ENCODE peak calls at places on chromosomes 1 and 21, in four cellular contexts. T is mammary epithelial cell, M is fibroblast of lung, C is IMR-90. J is an unnamed sample.
A peak's percentile ranks its signal among the peaks of the same experiment; 100 is the strongest.

GRCh38 chr1:178644308-178645120 is 80.5 kb upstream of the RALGPS2 start:
- DNase-seq in T (no peak), M (peak; percentile 71), C (peak; percentile 59), J (no peak)

GRCh38 chr1:163528710-163529348 is 207.1 kb downstream of the NUF2 start:
- DNase-seq in M (peak; percentile 49), C (peak; percentile 15), T (peak; percentile 5), J (no peak)

GRCh38 chr1:3068400-3069361 is at the start of gene PRDM16:
- DNase-seq in C (peak; percentile 3), T (peak; percentile 11), M (peak; percentile 41), J (peak; percentile 74)

GRCh38 chr1:230368871-230369270 is 57.3 kb downstream of the PGBD5 start:
- DNase-seq in C (no peak), M (no peak), T (no peak), J (no peak)

GRCh38 chr1:201748331-201748730 is 80.6 kb upstream of the IPO9 start:
- DNase-seq in C (peak; percentile 97), M (peak; percentile 68), T (peak; percentile 64), J (no peak)

GRCh38 chr1:22618056-22618455 is 18.4 kb upstream of the C1QA start:
- DNase-seq in M (no peak), T (no peak), C (no peak), J (no peak)

GRCh38 chr21:45152265-45152746 is 77.9 kb downstream of the ADARB1 start:
- DNase-seq in T (no peak), M (no peak), C (no peak), J (no peak)

GRCh38 chr1:228978486-228979324 is 243.4 kb downstream of the RHOU start:
- DNase-seq in C (no peak), T (no peak), M (peak; percentile 60), J (peak; percentile 51)

GRCh38 chr1:1204998-1205768 is 1.2 kb downstream of the TNFRSF18 start:
- DNase-seq in C (no peak), T (no peak), M (no peak), J (no peak)

GRCh38 chr1:23444104-23444533 is 19.6 kb upstream of the TCEA3 start:
- DNase-seq in T (no peak), M (peak; percentile 94), C (peak; percentile 72), J (peak; percentile 91)

GRCh38 chr1:231557898-231558710 is 29.6 kb downstream of the TSNAX start:
- DNase-seq in T (no peak), C (peak; percentile 77), M (peak; percentile 53), J (no peak)

GRCh38 chr1:187384504-187384903 is 555.8 kb downstream of the PLA2G4A start:
- DNase-seq in M (no peak), T (no peak), C (no peak), J (no peak)

GRCh38 chr1:226711976-226712778 is 26.9 kb downstream of the ITPKB start:
- DNase-seq in M (no peak), C (no peak), T (no peak), J (no peak)

GRCh38 chr1:115814685-115815398 is 26.1 kb downstream of the NHLH2 start:
- DNase-seq in M (no peak), C (no peak), T (peak; percentile 76), J (no peak)

GRCh38 chr1:64755356-64755755 is 10.5 kb downstream of the RAVER2 start:
- DNase-seq in M (no peak), C (no peak), T (no peak), J (no peak)

GRCh38 chr1:65674522-65674921 is 118.2 kb upstream of the PDE4B start:
- DNase-seq in M (no peak), T (no peak), C (no peak), J (no peak)

GRCh38 chr1:112172294-112172882 is 182.9 kb upstream of the KCND3 start:
- DNase-seq in T (peak; percentile 48), C (peak; percentile 34), M (peak; percentile 49), J (no peak)

GRCh38 chr1:41357451-41358151 is 3.6 kb upstream of the FOXO6 start:
- DNase-seq in T (peak; percentile 24), M (no peak), C (no peak), J (no peak)

GRCh38 chr1:56644941-56645662 is at the start of gene PRKAA2:
- DNase-seq in T (peak; percentile 6), C (peak; percentile 12), M (peak; percentile 14), J (peak; percentile 34)

GRCh38 chr1:245917403-245917802 is 589.7 kb downstream of the SMYD3 start:
- DNase-seq in M (no peak), T (no peak), C (no peak), J (no peak)

GRCh38 chr21:40788635-40789034 is 58.3 kb downstream of the DSCAM start:
- DNase-seq in C (no peak), M (no peak), T (no peak), J (no peak)
- H3K9me3 ChIP-seq in C (peaks cover 2% of the 10 kb centered on the region), M (no peaks in the 10 kb centered on the region), T (no peaks in the 10 kb centered on the region), J (no peaks in the 10 kb centered on the region)

GRCh38 chr1:117092594-117092993 is 29.0 kb downstream of the TRIM45 start:
- DNase-seq in M (no peak), C (no peak), T (no peak), J (no peak)

GRCh38 chr1:117096871-117097842 is 24.4 kb downstream of the TRIM45 start:
- DNase-seq in M (peak; percentile 31), T (no peak), C (peak; percentile 64), J (no peak)

GRCh38 chr1:117093870-117094621 is 27.5 kb downstream of the TRIM45 start:
- DNase-seq in T (peak; percentile 66), M (peak; percentile 50), C (peak; percentile 75), J (no peak)

GRCh38 chr1:117093091-117093534 is 28.4 kb downstream of the TRIM45 start:
- DNase-seq in M (peak; percentile 98), T (peak; percentile 88), C (peak; percentile 100), J (peak; percentile 74)

DNA sequence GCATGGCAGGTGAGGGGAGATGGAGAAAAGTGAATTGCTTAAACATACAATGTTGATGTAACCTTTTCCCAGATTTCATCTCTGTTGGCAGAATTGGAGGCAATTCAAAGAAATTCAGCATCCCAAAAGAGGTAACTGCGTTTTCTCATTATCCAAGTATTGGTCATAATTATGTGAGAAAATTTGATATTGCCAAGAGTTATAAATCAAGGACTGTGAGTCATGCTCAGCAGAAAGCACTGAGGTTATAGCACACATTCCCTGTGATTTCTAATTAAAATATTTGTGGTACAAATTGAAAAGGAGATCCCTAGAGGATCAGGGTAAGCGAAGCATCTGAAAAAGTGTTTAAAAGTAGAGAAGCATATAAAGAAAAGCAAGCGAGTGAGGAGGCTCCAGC is 26.3 kb downstream of the TRIM45 start:
- DNase-seq in M (peak; percentile 77), T (no peak), C (peak; percentile 66), J (no peak)
- H3K4me1 ChIP-seq in M (peaks cover 31% of the 10 kb centered on the region), T (peaks cover 14% of the 10 kb centered on the region), C (peaks cover 24% of the 10 kb centered on the region), J (no peaks in the 10 kb centered on the region)

DNA sequence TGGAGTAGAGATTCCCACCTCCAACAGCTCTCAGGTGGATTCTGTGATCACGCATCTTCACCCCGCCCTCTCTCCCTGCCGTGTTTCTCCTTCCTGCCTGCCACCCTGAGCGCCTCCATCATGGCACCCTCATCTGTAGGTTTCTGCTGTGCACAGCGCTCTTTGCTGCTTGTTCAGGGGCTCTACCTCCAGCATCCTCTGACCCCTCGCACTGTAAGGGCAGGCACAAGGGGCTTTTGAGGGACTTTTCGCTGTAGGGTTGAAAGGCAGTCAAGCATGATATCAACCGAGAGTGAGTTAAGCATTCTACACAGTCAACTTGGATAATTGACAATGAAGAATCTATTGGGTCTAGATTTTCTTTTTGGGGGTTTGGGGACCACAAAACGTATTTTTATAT is 99.1 kb upstream of the GREM2 start:
- DNase-seq in C (no peak), T (no peak), M (no peak), J (no peak)
- H3K27ac ChIP-seq in C (no peak overlapping the region), T (no peak overlapping the region), M (no peak overlapping the region), J (no peak overlapping the region)

GRCh38 chr21:26449161-26449560 is 123.9 kb downstream of the CYYR1 start:
- DNase-seq in T (peak; percentile 87), M (peak; percentile 80), C (peak; percentile 43), J (no peak)
- H3K9me3 ChIP-seq in T (no peaks in the 10 kb centered on the region), M (no peaks in the 10 kb centered on the region), C (no peaks in the 10 kb centered on the region), J (no peaks in the 10 kb centered on the region)

GRCh38 chr1:214520544-214521165 is 30.7 kb downstream of the PTPN14 start:
- DNase-seq in C (no peak), M (no peak), T (no peak), J (no peak)
- H3K4me1 ChIP-seq in C (peaks cover 21% of the 10 kb centered on the region), M (peaks cover 9% of the 10 kb centered on the region), T (peaks cover 31% of the 10 kb centered on the region), J (no peaks in the 10 kb centered on the region)

GRCh38 chr1:92483442-92484170 is 3.1 kb downstream of the GFI1 start:
- DNase-seq in M (no peak), T (peak; percentile 4), C (no peak), J (no peak)
- H3K27ac ChIP-seq in M (no peak overlapping the region), T (no peak overlapping the region), C (no peak overlapping the region), J (no peak overlapping the region)

DNA sequence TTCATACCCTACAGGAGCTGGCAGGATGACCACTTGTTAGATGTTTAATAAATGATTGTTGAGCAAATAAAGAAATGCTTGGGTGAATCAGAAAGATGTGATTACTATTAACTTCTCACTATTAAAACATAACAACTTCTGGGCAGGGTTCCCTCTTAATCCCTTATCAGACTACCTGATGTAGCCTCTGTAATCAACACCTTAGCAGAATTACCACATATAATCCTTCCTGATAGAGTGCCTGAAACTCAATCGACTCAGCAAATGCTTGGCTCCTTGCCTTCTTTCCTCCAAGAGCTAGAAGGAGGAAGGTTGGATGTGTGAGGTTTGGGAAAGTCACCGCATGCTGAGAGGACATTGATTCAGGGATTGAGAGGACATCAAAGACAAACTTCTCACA is 34.8 kb upstream of the DSCAM start:
- DNase-seq in T (no peak), M (no peak), C (no peak), J (no peak)
- H3K9me3 ChIP-seq in T (no peaks in the 10 kb centered on the region), M (no peaks in the 10 kb centered on the region), C (peaks cover 16% of the 10 kb centered on the region), J (no peaks in the 10 kb centered on the region)

DNA sequence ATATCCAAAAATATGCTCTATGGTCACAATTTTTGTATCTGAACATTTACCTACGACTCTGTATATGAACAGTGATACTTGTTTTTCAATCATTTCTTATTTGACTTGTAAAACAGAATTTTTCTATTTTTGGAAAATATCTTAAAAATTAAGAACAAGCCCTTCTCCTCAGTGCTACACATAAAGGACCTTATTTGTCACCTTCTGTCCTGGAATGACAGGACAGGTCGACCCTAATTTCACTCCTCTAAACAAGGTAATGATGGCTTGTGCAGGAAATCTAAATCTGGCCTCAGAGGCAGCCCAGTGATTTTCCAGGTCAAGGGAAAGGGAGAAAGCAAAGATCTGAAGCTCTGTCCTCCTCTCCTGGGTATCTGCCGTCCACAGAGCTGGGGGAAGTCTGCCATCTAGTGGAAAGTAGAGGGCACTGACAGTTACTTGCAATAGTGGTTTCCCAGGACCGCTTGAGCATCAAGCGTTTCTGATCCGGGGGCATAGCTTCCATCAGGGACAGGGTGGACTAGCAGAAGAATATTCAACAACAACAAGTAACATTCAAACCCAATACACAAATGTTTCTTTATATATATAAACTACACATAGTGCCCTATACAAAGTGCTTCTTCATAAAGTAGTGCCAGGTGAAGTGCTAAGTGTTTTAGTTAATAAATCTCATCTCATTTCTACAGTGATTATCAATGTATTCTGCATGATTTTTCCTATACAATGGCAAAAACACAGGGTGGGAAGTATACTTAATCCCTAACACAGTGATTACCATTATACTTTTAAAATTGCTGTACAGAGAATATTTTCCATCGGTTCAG is 74.6 kb downstream of the SLC25A24 start:
- DNase-seq in T (peak; percentile 51), M (peak; percentile 84), C (peak; percentile 77), J (peak; percentile 61)
- H3K4me1 ChIP-seq in T (no peaks in the 10 kb centered on the region), M (no peaks in the 10 kb centered on the region), C (peaks cover 3% of the 10 kb centered on the region), J (no peaks in the 10 kb centered on the region)

GRCh38 chr1:182927693-182928433 is 25.1 kb downstream of the SHCBP1L start:
- DNase-seq in M (no peak), T (no peak), C (no peak), J (no peak)
- H3K27ac ChIP-seq in M (no peak overlapping the region), T (no peak overlapping the region), C (no peak overlapping the region), J (no peak overlapping the region)